ENCODE peak calls at places on chromosomes 12 and 14, in five cellular contexts. B, Z, V, S and H are unnamed samples.

GRCh38 chr14:92386637-92387036 is 63.7 kb downstream of the SLC24A4 start:
- DNase-seq in V (no peak), B (no peak), Z (no peak), S (peak; percentile 77), H (no peak)

GRCh38 chr14:54901380-54902142 is 1.1 kb downstream of the GCH1 start:
- DNase-seq in B (no peak), Z (no peak), V (no peak), S (no peak), H (no peak)

GRCh38 chr14:98705826-98706225 is 566.2 kb downstream of the BCL11B start:
- DNase-seq in Z (no peak), V (no peak), S (no peak), B (no peak), H (no peak)

GRCh38 chr14:101875726-101876268 is 88.6 kb upstream of the DYNC1H1 start:
- DNase-seq in S (no peak), Z (no peak), V (no peak), B (no peak), H (no peak)

GRCh38 chr12:129934977-129935376 is 31.2 kb upstream of the TMEM132D start:
- DNase-seq in Z (peak; percentile 10), V (no peak), S (no peak), B (no peak), H (no peak)

GRCh38 chr14:23623962-23624361 is 12.2 kb upstream of the DHRS2 start:
- DNase-seq in Z (no peak), V (no peak), S (no peak), B (no peak), H (no peak)

GRCh38 chr12:54160807-54161480 is 27.8 kb downstream of the SMUG1 start:
- DNase-seq in V (no peak), S (no peak), Z (no peak), B (no peak), H (no peak)

GRCh38 chr14:39028620-39029019 is 74.4 kb downstream of the SEC23A start:
- DNase-seq in S (no peak), B (no peak), V (no peak), Z (no peak), H (no peak)

GRCh38 chr12:59151243-59151642 is 230.9 kb upstream of the LRIG3 start:
- DNase-seq in S (no peak), Z (no peak), V (no peak), B (no peak), H (no peak)

GRCh38 chr14:61326847-61327246 is 5.5 kb downstream of the PRKCH start:
- DNase-seq in B (no peak), S (no peak), Z (no peak), V (no peak), H (no peak)

GRCh38 chr12:60144395-60144794 is 548.6 kb downstream of the SLC16A7 start:
- DNase-seq in V (no peak), Z (no peak), S (no peak), B (no peak), H (no peak)

GRCh38 chr14:92407395-92407794 is 84.4 kb downstream of the SLC24A4 start:
- DNase-seq in S (no peak), Z (no peak), B (no peak), V (no peak), H (no peak)

GRCh38 chr12:11513288-11513687 is 117.9 kb upstream of the PRB2 start:
- DNase-seq in S (peak; percentile 18), Z (no peak), B (no peak), V (no peak), H (peak; percentile 19)

GRCh38 chr12:73486256-73486655 is 1051.4 kb upstream of the ATXN7L3B start:
- DNase-seq in B (no peak), V (no peak), Z (no peak), S (no peak), H (no peak)

GRCh38 chr14:92507174-92507768 is 6.3 kb upstream of the RIN3 start:
- DNase-seq in Z (no peak), S (no peak), V (peak; percentile 65), B (no peak), H (no peak)

GRCh38 chr12:7460375-7461259 is 16.7 kb upstream of the CD163L1 start:
- DNase-seq in S (peak; percentile 46), Z (peak; percentile 83), V (no peak), B (peak; percentile 93), H (peak; percentile 45)

GRCh38 chr12:56358836-56359532 is 923 bp downstream of the STAT2 start:
- DNase-seq in Z (no peak), S (no peak), B (no peak), V (no peak), H (no peak)

GRCh38 chr14:77570706-77571293 is 45.6 kb downstream of the SPTLC2 start:
- DNase-seq in B (no peak), Z (no peak), S (no peak), V (no peak), H (no peak)

GRCh38 chr12:26150737-26151450 is 26.1 kb upstream of the BHLHE41 start:
- DNase-seq in Z (no peak), S (no peak), B (no peak), V (no peak), H (no peak)
- TF ChIP-seq SUZ12 in Z (no peak), S (no peak), B (no peak), V (no peak), H (no peak)

DNA sequence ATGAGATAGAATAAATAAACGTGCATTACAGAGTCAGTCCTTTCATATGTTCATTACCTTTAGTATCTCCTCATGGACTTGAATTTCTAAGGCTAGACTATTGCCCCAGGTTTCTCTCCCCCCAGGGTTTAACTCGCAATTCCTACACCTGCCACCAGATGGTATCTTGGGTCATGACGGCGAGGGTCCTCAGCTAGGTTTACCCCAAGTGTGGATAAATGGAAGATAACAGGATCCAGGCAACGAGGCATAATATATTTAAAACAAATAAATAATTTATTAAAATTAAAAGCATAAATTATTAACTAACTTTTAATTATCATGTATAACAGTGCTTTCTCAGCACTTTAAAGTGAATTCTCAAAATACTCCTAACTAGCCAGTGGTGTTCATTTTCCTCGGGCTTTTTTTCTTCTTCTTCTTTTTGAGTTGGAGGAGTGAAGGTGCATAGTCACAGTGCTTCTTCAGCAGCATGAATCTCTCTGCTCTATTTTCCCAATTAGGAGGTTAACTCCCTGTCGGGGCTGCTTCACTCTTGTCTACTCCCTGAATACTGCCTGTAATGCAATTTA is 243.5 kb upstream of the CAND1 start:
- DNase-seq in S (peak; percentile 25), B (peak; percentile 49), V (no peak), Z (peak; percentile 91), H (peak; percentile 74)
- TF ChIP-seq SUZ12 in S (no peak), B (no peak), V (no peak), Z (no peak), H (no peak)

GRCh38 chr12:106249411-106250135 is 1.8 kb upstream of the CKAP4 start:
- DNase-seq in Z (no peak), S (no peak), V (peak; percentile 53), B (no peak), H (no peak)

GRCh38 chr12:106247731-106248176 is at the start of gene CKAP4:
- DNase-seq in S (peak; percentile 30), Z (no peak), B (peak; percentile 63), V (no peak), H (peak; percentile 77)

GRCh38 chr12:106246891-106247730 is 709 bp downstream of the CKAP4 start:
- DNase-seq in S (no peak), V (no peak), B (no peak), Z (peak; percentile 63), H (peak; percentile 45)

GRCh38 chr12:106248177-106248848 is 493 bp upstream of the CKAP4 start:
- DNase-seq in V (no peak), B (no peak), S (peak; percentile 19), Z (peak; percentile 78), H (peak; percentile 42)

DNA sequence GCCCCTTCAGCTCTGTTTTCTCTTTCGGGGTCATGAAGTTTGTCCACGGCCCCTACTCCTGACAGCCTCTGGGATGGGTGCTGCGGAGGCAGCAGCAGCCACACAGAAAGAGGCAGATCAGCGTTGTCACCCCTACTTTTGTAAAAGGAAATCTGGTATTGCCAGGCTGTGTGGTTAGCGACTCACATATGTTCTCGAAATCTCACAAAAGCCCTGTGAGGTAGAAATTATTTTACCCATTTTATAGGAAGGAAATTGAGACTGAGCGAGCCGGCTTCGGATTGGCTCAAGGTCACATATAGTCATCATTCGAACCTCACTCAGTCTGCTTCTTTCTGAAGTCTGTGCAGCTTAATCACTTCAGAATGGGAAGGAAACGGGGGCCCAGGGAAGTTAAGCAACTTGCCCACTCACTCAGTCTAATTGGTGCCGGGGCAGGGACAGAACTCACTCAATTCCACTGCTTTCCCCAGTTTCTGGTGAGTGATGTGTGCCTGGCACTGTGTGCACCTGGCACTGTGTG is 1.1 kb upstream of the CKAP4 start:
- DNase-seq in V (no peak), S (no peak), B (no peak), Z (no peak), H (no peak)
- TF ChIP-seq SUZ12 in V (no peak), S (no peak), B (no peak), Z (no peak), H (no peak)

DNA sequence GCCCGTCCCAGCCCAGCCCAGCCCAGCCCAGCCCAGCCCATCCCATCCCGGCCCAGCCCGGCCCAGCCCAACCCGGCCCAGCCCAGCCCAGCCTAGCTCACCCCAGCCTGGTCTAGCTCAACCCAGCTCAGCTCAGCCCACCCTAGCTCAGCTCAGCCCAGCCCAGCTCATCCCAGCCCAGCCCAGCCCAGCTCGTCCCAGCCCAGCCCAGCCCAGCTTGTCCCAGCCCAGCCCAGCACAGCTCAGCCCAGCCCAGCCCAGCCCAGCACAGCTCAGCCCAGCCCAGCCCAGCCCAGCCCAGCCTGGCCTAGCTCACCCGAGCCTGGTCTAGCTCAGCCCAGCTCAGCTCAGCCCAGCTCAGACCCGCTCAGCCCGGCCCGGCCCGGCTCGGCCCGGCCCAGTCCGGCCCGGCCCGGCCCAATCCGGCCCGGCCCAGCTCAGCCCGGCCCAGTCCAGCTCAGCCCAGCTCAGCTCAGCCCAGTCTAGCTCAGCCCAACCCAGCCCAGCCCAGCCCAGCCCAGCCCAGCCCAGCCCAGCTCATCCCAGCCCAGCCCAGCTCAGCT is 184.8 kb downstream of the TMEM121 start:
- DNase-seq in B (no peak), Z (no peak), V (no peak), S (no peak), H (no peak)
- TF ChIP-seq SUZ12 in B (no peak), Z (no peak), V (no peak), S (no peak), H (no peak)

DNA sequence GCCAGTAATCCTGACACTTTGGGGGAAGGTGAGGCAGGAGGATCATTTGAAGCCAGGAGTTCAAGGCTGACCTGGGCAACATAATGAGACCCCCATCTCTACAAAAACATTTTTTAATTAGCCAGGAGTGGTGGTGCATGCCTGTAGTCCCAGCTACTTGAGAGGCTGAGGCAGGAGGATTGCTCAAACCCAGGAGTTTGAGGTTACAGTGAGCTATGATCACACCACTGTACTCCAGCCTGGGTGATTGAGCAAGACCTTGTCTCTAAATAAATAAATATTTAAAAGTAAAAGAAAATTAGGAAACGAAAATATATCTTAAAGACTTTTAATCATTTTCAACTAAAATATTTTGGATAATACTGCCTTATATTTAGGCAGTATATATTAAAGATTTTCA is 25.9 kb downstream of the CKB start:
- DNase-seq in V (no peak), B (no peak), Z (no peak), S (no peak), H (no peak)
- TF ChIP-seq SUZ12 in V (no peak), B (no peak), Z (no peak), S (no peak), H (no peak)

GRCh38 chr14:31934767-31935266 is 142.3 kb upstream of the ARHGAP5 start:
- DNase-seq in B (peak; percentile 74), S (peak; percentile 90), Z (no peak), V (no peak), H (peak; percentile 46)
- TF ChIP-seq SUZ12 in B (no peak), S (no peak), Z (no peak), V (no peak), H (no peak)

GRCh38 chr14:51462182-51462581 is 189.5 kb upstream of the FRMD6 start:
- DNase-seq in S (no peak), B (no peak), V (no peak), Z (no peak), H (no peak)
- TF ChIP-seq SUZ12 in S (no peak), B (no peak), V (no peak), Z (no peak), H (no peak)

GRCh38 chr12:13718271-13718670 is 263.1 kb downstream of the GRIN2B start:
- DNase-seq in S (no peak), B (no peak), V (no peak), Z (no peak), H (no peak)
- TF ChIP-seq SUZ12 in S (no peak), B (no peak), V (no peak), Z (no peak), H (no peak)